ENCODE peak calls at places on chromosomes 6 and 20, in nine cellular contexts. U is nephron progenitor cell, C is fibroblast of lung, V is sigmoid colon, B is colonic mucosa, H is stomach, L is heart left ventricle, E is Panc1, S is B cell. G is an unnamed sample.

GRCh38 chr6:133890941-133891813 is 2.3 kb downstream of the TCF21 start:
- DNase-seq in L (peak), B (peak), V (peak), H (peak), C (peak), S (peak), U (peak), E (no peak), G (no peak)

GRCh38 chr6:33162471-33162870 is 29.8 kb downstream of the COL11A2 start:
- DNase-seq in C (no peak), U (no peak), E (no peak), H (no peak), S (peak), L (no peak), V (no peak), B (no peak), G (no peak)

GRCh38 chr20:39081255-39081654 is 119.1 kb downstream of the DHX35 start:
- DNase-seq in U (peak), H (peak), C (peak), E (peak), L (peak), S (peak), B (peak), V (peak), G (peak)

GRCh38 chr20:58596244-58597010 is 54.7 kb upstream of the STX16 start:
- DNase-seq in S (no peak), L (no peak), B (no peak), U (no peak), E (no peak), H (no peak), C (no peak), V (no peak), G (no peak)

GRCh38 chr6:111730835-111731234 is 125.2 kb upstream of the TRAF3IP2 start:
- DNase-seq in S (no peak), H (peak), L (peak), V (no peak), U (no peak), B (no peak), C (peak), E (no peak), G (no peak)

GRCh38 chr6:82365011-82365751 is 1.6 kb downstream of the TPBG start:
- DNase-seq in H (peak), S (no peak), C (peak), U (peak), L (peak), E (no peak), B (peak), V (no peak), G (peak)

GRCh38 chr6:143536461-143536865 is 24.9 kb upstream of the FUCA2 start:
- DNase-seq in H (peak), S (no peak), U (peak), E (no peak), V (no peak), L (peak), C (peak), B (peak), G (peak)

GRCh38 chr20:35467339-35468224 is 12.2 kb downstream of the CEP250 start:
- DNase-seq in H (no peak), E (no peak), C (peak), B (no peak), L (no peak), V (peak), S (no peak), U (peak), G (no peak)

GRCh38 chr6:30544666-30545272 is 11.5 kb downstream of the GNL1 start:
- DNase-seq in C (peak), B (no peak), E (peak), H (no peak), L (no peak), V (no peak), U (peak), S (no peak), G (no peak)

GRCh38 chr6:146904596-146904995 is 299.6 kb upstream of the STXBP5 start:
- DNase-seq in E (no peak), C (no peak), H (no peak), U (no peak), B (no peak), L (no peak), V (no peak), S (no peak), G (no peak)

GRCh38 chr6:45830441-45831139 is 185.1 kb downstream of the CLIC5 start:
- DNase-seq in C (no peak), E (no peak), B (no peak), U (no peak), S (peak), H (no peak), V (no peak), L (no peak), G (no peak)

GRCh38 chr20:11255860-11256259 is 582.1 kb upstream of the JAG1 start:
- DNase-seq in S (no peak), E (no peak), U (no peak), C (no peak), H (no peak), B (no peak), L (no peak), V (no peak), G (no peak)

GRCh38 chr20:51447097-51447764 is 95.3 kb downstream of the NFATC2 start:
- DNase-seq in C (peak), E (peak), L (peak), S (no peak), B (peak), U (no peak), V (peak), H (no peak), G (peak)

GRCh38 chr6:159633196-159633595 is 59.8 kb downstream of the SOD2 start:
- DNase-seq in B (no peak), C (peak), E (no peak), L (no peak), S (no peak), U (peak), H (no peak), V (no peak), G (no peak)
- TF ChIP-seq CTCF in B (no peak), C (peak), E (peak), L (peak), S (no peak), U (no peak), H (no peak), V (no peak), G (peak)

GRCh38 chr6:22145823-22146379 is 150.9 kb downstream of the PRL start:
- DNase-seq in S (no peak), L (no peak), H (no peak), C (peak), B (peak), E (peak), U (peak), V (no peak), G (no peak)
- TF ChIP-seq CTCF in S (no peak), L (peak), H (no peak), C (peak), B (no peak), E (no peak), U (no peak), V (no peak), G (peak)

GRCh38 chr6:22521035-22521434 is 48.3 kb upstream of the HDGFL1 start:
- DNase-seq in C (no peak), H (no peak), U (no peak), L (no peak), S (no peak), E (no peak), B (no peak), V (no peak), G (no peak)

GRCh38 chr6:22513667-22514066 is 55.7 kb upstream of the HDGFL1 start:
- DNase-seq in C (no peak), V (no peak), H (no peak), B (no peak), E (no peak), L (no peak), U (no peak), S (no peak), G (no peak)

GRCh38 chr6:22519237-22519636 is 50.1 kb upstream of the HDGFL1 start:
- DNase-seq in E (no peak), B (no peak), V (no peak), H (no peak), S (no peak), C (no peak), L (no peak), U (no peak), G (no peak)
- TF ChIP-seq CTCF in E (no peak), B (no peak), V (no peak), H (no peak), S (no peak), C (no peak), L (no peak), U (no peak), G (no peak)

GRCh38 chr6:2868637-2869379 is 27.1 kb upstream of the SERPINB1 start:
- DNase-seq in L (no peak), H (no peak), U (no peak), V (no peak), S (no peak), C (no peak), E (no peak), B (no peak), G (no peak)
- TF ChIP-seq CTCF in L (no peak), H (no peak), U (no peak), V (no peak), S (no peak), C (no peak), E (no peak), B (no peak), G (no peak)

GRCh38 chr20:52799130-52799529 is 173.0 kb upstream of the TSHZ2 start:
- DNase-seq in S (no peak), V (no peak), B (no peak), H (no peak), C (no peak), U (no peak), L (no peak), E (no peak), G (no peak)
- TF ChIP-seq CTCF in S (no peak), V (no peak), B (no peak), H (no peak), C (no peak), U (no peak), L (no peak), E (no peak), G (no peak)

GRCh38 chr20:54456972-54457371 is 18.4 kb upstream of the DOK5 start:
- DNase-seq in S (no peak), V (no peak), B (no peak), H (no peak), L (no peak), U (no peak), E (no peak), C (no peak), G (no peak)
- TF ChIP-seq CTCF in S (no peak), V (no peak), B (no peak), H (no peak), L (peak), U (no peak), E (peak), C (peak), G (peak)

GRCh38 chr20:15842872-15843271 is 730.4 kb downstream of the KIF16B start:
- DNase-seq in S (peak), H (no peak), U (no peak), V (no peak), C (no peak), E (no peak), B (no peak), L (no peak), G (no peak)
- TF ChIP-seq CTCF in S (peak), H (no peak), U (no peak), V (no peak), C (no peak), E (no peak), B (no peak), L (no peak), G (no peak)

GRCh38 chr6:109695468-109695867 is 4.4 kb downstream of the FIG4 start:
- DNase-seq in V (no peak), S (no peak), U (no peak), H (no peak), L (no peak), E (no peak), C (peak), B (no peak), G (no peak)
- TF ChIP-seq CTCF in V (no peak), S (no peak), U (no peak), H (no peak), L (no peak), E (peak), C (no peak), B (no peak), G (no peak)

GRCh38 chr6:161374971-161375873 is 101.4 kb upstream of the AGPAT4 start:
- DNase-seq in H (peak), L (peak), E (no peak), C (peak), S (no peak), U (peak), V (peak), B (peak), G (no peak)
- TF ChIP-seq CTCF in H (peak), L (no peak), E (peak), C (peak), S (no peak), U (peak), V (no peak), B (no peak), G (no peak)

DNA sequence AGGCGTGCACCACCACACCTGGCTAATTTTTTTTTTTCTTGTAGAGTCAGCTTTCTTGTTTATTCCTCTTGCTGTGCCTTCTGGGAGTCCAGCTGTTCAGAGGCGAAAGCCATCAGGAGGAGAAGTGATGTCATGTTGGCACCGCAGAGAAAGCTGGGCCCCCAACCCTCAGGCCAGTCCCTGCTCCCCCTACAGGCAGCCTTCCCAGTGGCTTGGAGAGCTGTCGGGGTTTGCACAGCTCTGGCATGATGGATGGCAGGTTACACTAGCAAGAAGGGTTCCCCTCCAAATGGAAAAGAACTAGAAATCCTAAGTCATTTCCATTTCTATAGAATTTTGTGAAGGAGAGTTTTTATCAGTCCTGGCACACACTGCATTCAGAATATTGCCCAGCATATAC is 72.6 kb downstream of the C6orf52 start:
- DNase-seq in V (no peak), B (no peak), E (no peak), U (no peak), C (no peak), H (no peak), L (no peak), S (no peak), G (no peak)
- TF ChIP-seq CTCF in V (no peak), B (no peak), E (no peak), U (no peak), C (no peak), H (no peak), L (no peak), S (no peak), G (no peak)